ENCODE peak calls at places on chromosomes 4 and X, in four cellular contexts. V is GM23248, A is neural progenitor cell, U is fibroblast of lung. K is an unnamed sample. For H3K9me3, the result is how much of the 10 kb centered on the place peaks cover.

GRCh38 chr4:144667500-144667899 is 21.5 kb downstream of the HHIP start:
- DNase-seq in V (no peak), A (no peak), U (peak), K (no peak)

GRCh38 chrX:123340691-123341090 is 156.6 kb downstream of the GRIA3 start:
- DNase-seq in A (peak), V (peak), U (no peak), K (no peak)

GRCh38 chr4:35943606-35944005 is 300.7 kb downstream of the ARAP2 start:
- DNase-seq in V (no peak), U (no peak), A (no peak), K (no peak)

GRCh38 chr4:40301592-40301991 is 33.5 kb upstream of the CHRNA9 start:
- DNase-seq in V (no peak), U (no peak), A (no peak), K (peak)

GRCh38 chr4:78517050-78517652 is 34.4 kb upstream of the ANXA3 start:
- DNase-seq in V (peak), U (peak), A (peak), K (peak)

GRCh38 chrX:56812515-56813105 is 83.6 kb downstream of the NBDY start:
- DNase-seq in U (no peak), V (peak), A (no peak), K (peak)

GRCh38 chr4:116489739-116490138 is 595.6 kb downstream of the TRAM1L1 start:
- DNase-seq in A (no peak), U (no peak), V (no peak), K (no peak)

GRCh38 chrX:54992911-54993622 is 921 bp downstream of the PFKFB1 start:
- DNase-seq in A (no peak), U (no peak), V (no peak), K (no peak)

GRCh38 chr4:82748781-82749504 is 49.7 kb downstream of the SCD5 start:
- DNase-seq in A (no peak), V (peak), U (peak), K (no peak)

GRCh38 chr4:56134272-56134671 is 185.5 kb downstream of the CEP135 start:
- DNase-seq in A (peak), V (peak), U (peak), K (no peak)

GRCh38 chrX:38991656-38992558 is 190.6 kb downstream of the MID1IP1 start:
- DNase-seq in U (no peak), V (peak), A (no peak), K (no peak)

GRCh38 chr4:174663254-174663653 is 141.0 kb upstream of the HPGD start:
- DNase-seq in A (no peak), U (peak), V (peak), K (no peak)

GRCh38 chrX:151697537-151697936 is 2.3 kb downstream of the PRRG3 start:
- DNase-seq in U (peak), V (peak), A (no peak), K (no peak)

GRCh38 chr4:142446965-142447474 is 399.1 kb downstream of the INPP4B start:
- DNase-seq in A (no peak), U (no peak), V (no peak), K (no peak)

GRCh38 chr4:72809208-72809607 is 240.2 kb upstream of the ADAMTS3 start:
- DNase-seq in V (no peak), A (no peak), U (no peak), K (no peak)

GRCh38 chrX:10190367-10190766 is 33.6 kb downstream of the CLCN4 start:
- DNase-seq in U (peak), A (peak), V (peak), K (peak)

GRCh38 chr4:174040287-174040686 is 243.2 kb downstream of the FBXO8 start:
- DNase-seq in V (no peak), A (no peak), U (no peak), K (no peak)

GRCh38 chrX:7191681-7192110 is 43.7 kb upstream of the PUDP start:
- DNase-seq in A (no peak), U (no peak), V (peak), K (peak)

GRCh38 chr4:65265526-65265925 is 404.8 kb downstream of the EPHA5 start:
- DNase-seq in A (no peak), V (no peak), U (no peak), K (no peak)
- H3K4me2 ChIP-seq in A (no peak), V (no peak), U (no peak), K (no peak)

GRCh38 chr4:1402516-1403101 is 3.6 kb downstream of the NKX1-1 start:
- DNase-seq in A (no peak), V (peak), U (no peak), K (no peak)
- H3K9me3 ChIP-seq in A (under half), V (under half), U (under half), K (under half)

DNA sequence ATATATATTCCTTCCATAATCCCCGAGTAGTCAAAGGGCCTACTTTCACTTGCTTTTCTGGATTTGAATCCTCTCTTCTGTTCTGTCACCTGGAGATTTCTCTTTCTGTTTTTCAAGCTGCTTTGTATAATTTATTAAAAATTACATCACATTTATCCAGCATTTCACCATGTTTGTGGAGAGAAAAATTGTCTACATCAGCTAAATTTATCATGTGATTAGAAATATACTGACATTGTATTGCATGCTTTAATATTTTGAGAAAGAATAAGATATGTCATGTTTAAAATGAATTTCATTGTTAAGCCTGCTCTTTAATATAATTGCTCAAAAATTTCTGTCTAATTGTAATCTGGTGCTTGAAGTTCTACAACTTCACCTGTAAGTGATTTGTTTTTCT is 323.1 kb upstream of the DKK2 start:
- DNase-seq in U (no peak), V (no peak), A (no peak), K (no peak)
- H3K4me2 ChIP-seq in U (no peak), V (no peak), A (no peak), K (no peak)

GRCh38 chr4:478373-478772 is 20.6 kb downstream of the ZNF721 start:
- DNase-seq in A (no peak), U (peak), V (peak), K (no peak)
- H3K9me3 ChIP-seq in A (under half), U (under half), V (under half), K (under half)

GRCh38 chr4:156378053-156378665 is 424.5 kb upstream of the CTSO start:
- DNase-seq in A (peak), V (peak), U (peak), K (peak)
- H3K4me2 ChIP-seq in A (no peak), V (peak), U (peak), K (no peak)

GRCh38 chrX:40009462-40009851 is 88.3 kb downstream of the BCOR start:
- DNase-seq in A (peak), U (no peak), V (peak), K (no peak)
- H3K9me3 ChIP-seq in A (under half), U (under half), V (under half), K (under half)

DNA sequence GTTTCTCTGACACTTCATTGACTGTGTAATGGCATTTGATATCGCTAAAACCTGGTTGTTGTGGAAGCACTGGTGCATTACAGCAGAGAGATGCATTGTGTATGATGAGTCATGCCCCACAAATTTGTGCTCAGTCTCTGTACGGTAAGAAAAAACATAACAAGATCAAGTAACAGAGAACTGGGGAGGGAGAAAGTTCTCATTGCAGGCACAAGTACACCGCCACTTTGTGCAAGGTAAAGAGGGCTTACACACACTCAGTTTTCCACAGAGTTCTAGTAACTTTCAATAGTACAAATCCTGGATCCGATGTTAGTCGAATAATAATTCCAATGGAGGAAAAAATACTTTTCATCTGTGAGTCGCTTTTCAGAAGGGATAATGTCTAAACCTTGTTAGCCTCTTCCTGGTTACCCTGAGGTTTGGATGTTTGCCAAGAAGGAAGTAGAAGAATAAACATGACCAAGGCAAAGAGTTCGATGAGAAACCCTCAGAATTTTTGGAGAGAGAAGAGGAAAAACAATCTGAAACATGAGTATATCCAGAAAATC is 512.5 kb upstream of the SLIT2 start:
- DNase-seq in A (no peak), V (peak), U (peak), K (no peak)
- H3K4me2 ChIP-seq in A (no peak), V (peak), U (peak), K (no peak)

GRCh38 chrX:884091-884490 is 253.5 kb downstream of the SHOX start:
- DNase-seq in V (no peak), U (no peak), A (no peak), K (no peak)

GRCh38 chrX:883588-883987 is 253.0 kb downstream of the SHOX start:
- DNase-seq in A (no peak), V (no peak), U (no peak), K (no peak)
- H3K9me3 ChIP-seq in A (under half), V (under half), U (under half), K (under half)

DNA sequence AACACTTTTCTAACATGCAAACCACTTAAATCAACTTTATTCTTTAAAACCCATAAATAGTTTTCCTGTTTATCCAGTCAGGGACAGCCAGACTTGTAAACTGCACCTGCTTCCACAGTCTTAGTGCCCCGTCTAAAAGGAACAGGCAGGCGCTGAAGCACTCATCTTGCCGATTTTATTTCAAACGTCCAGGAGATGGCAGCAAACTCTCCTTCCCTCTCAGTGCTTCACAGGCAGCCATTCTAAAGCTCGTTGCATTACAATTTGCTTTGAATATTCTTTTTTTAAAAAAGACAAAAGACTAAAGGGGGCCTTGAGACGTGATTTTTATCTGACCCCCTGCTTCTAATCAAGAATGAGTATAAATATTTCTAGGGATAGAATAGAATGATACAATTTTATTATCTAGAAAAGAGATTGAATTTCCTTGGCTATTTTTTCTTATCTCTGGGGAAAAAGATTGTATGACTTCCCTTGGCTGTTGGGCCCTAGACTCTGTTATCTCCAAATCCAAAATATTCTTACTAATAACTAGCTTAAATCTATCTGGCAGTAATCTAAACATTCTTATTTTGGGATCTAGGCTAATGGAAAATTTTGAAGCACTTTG is 93.6 kb upstream of the MYOZ2 start:
- DNase-seq in U (peak), A (peak), V (peak), K (peak)
- H3K4me2 ChIP-seq in U (peak), A (no peak), V (peak), K (peak)

GRCh38 chrX:71657267-71657666 is 10.1 kb upstream of the LOC101059915 start:
- DNase-seq in V (peak), U (no peak), A (no peak), K (no peak)

GRCh38 chrX:71659959-71660358 is 7.4 kb upstream of the LOC101059915 start:
- DNase-seq in A (no peak), V (no peak), U (no peak), K (no peak)

GRCh38 chrX:71660562-71661416 is 6.6 kb upstream of the LOC101059915 start:
- DNase-seq in A (no peak), U (no peak), V (no peak), K (no peak)

GRCh38 chrX:71661919-71662318 is 5.4 kb upstream of the LOC101059915 start:
- DNase-seq in A (no peak), V (no peak), U (no peak), K (no peak)

DNA sequence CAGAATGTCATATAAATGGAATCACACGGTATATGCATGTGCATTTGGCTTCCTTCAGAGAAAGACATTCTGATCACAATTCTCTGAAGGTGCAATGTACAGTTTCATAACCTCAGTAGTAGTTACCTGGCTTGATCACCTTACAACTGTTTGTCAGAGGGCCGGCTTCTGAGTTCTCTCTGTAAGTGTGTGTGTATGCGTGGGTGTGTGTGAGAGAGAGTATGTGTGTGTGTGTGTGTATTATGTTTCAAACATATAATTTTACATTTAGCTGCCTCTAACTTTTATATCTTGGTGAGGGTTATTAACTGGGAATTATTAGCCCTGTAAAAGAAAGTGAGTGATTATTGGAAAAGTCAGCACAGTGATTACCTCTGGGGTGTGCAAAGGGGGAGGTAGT is 8.0 kb upstream of the LOC101059915 start:
- DNase-seq in U (no peak), V (no peak), A (no peak), K (no peak)
- H3K9me3 ChIP-seq in U (under half), V (under half), A (under half), K (under half)